ENCODE peak calls at places on chromosome 3, in six cellular contexts. Y is H1, U is HCT116, A is K562, T is GM12878, W is HepG2. N is an unnamed sample.

GRCh38 chr3:190385835-190386688 is 1.9 kb upstream of the CLDN16 start:
- DNase-seq in A (no peak), W (peak), Y (no peak), T (no peak), U (peak), N (no peak)

GRCh38 chr3:155202626-155203025 is 90.9 kb downstream of the STRIT1 start:
- DNase-seq in T (no peak), Y (no peak), U (no peak), W (no peak), A (no peak), N (no peak)

GRCh38 chr3:135513106-135514063 is 452.1 kb upstream of the PPP2R3A start:
- DNase-seq in U (peak), A (peak), Y (no peak), T (no peak), W (no peak), N (peak)

GRCh38 chr3:15602146-15602536 is 596 bp downstream of the BTD start:
- DNase-seq in W (no peak), T (no peak), A (no peak), Y (no peak), U (no peak), N (no peak)

GRCh38 chr3:14335774-14336413 is 66.5 kb upstream of the SLC6A6 start:
- DNase-seq in A (no peak), U (no peak), Y (no peak), T (no peak), W (no peak), N (no peak)

GRCh38 chr3:52211268-52211891 is 13.4 kb downstream of the ALAS1 start:
- DNase-seq in Y (no peak), W (no peak), T (no peak), U (no peak), A (no peak), N (no peak)

GRCh38 chr3:186194451-186194811 is 85.5 kb upstream of the ETV5 start:
- DNase-seq in A (no peak), U (no peak), W (no peak), Y (no peak), T (no peak), N (no peak)

GRCh38 chr3:16824085-16824696 is 60.6 kb upstream of the PLCL2 start:
- DNase-seq in A (no peak), Y (no peak), W (no peak), U (no peak), T (peak), N (no peak)

GRCh38 chr3:158794936-158795518 is 6.8 kb upstream of the MFSD1 start:
- DNase-seq in T (no peak), W (peak), U (peak), A (peak), Y (no peak), N (no peak)

GRCh38 chr3:115704661-115705338 is 81.5 kb downstream of the GAP43 start:
- DNase-seq in W (no peak), U (no peak), Y (no peak), T (no peak), A (no peak), N (no peak)

GRCh38 chr3:37899101-37899707 is 37.5 kb downstream of the CTDSPL start:
- DNase-seq in Y (no peak), U (no peak), W (no peak), A (no peak), T (peak), N (no peak)

GRCh38 chr3:63278171-63278999 is at the start of gene SYNPR:
- DNase-seq in T (no peak), W (no peak), U (no peak), A (no peak), Y (peak), N (no peak)

GRCh38 chr3:13537926-13538325 is 11.0 kb upstream of the FBLN2 start:
- DNase-seq in A (peak), T (no peak), U (peak), W (no peak), Y (no peak), N (no peak)

GRCh38 chr3:37944243-37944955 is 46.2 kb upstream of the VILL start:
- DNase-seq in Y (peak), T (no peak), A (no peak), W (no peak), U (no peak), N (no peak)

GRCh38 chr3:142279965-142280590 is 54.7 kb upstream of the GK5 start:
- DNase-seq in U (peak), W (peak), A (peak), Y (no peak), T (peak), N (peak)

GRCh38 chr3:29420106-29420505 is 139.2 kb downstream of the RBMS3 start:
- DNase-seq in A (no peak), U (no peak), W (no peak), Y (no peak), T (no peak), N (no peak)

GRCh38 chr3:120481056-120481455 is 30.3 kb upstream of the FSTL1 start:
- DNase-seq in A (no peak), T (no peak), U (no peak), Y (no peak), W (no peak), N (no peak)

GRCh38 chr3:194274424-194275085 is 76.6 kb downstream of the CPN2 start:
- DNase-seq in T (no peak), Y (no peak), U (peak), W (no peak), A (no peak), N (peak)

DNA sequence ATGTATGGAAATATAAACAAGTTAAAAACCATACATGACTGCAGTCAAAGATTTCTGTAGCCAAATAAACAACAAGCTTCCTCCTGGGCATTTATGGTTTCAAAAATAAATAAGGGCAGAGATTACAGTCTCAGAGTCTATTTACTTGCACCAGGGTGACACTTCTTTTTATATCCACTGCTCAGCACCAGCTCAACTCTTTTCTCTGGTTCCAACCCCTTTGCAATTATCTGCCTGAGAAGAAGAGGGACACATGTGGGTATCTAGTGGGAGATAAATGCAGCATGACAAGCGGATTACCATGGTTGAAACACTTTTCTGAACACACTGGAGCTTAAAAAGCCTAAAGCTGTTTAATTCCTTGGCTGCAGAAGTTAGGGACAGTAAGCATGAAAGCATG is 311.5 kb downstream of the CNTN3 start:
- DNase-seq in U (no peak), T (no peak), A (no peak), Y (no peak), W (no peak), N (no peak)
- TF ChIP-seq ZNF274 in U (no peak), T (no peak), A (no peak), Y (no peak), W (no peak), N (no peak)

GRCh38 chr3:78974181-78974770 is 793.5 kb downstream of the ROBO1 start:
- DNase-seq in Y (no peak), A (no peak), T (no peak), W (no peak), U (no peak), N (no peak)

GRCh38 chr3:78976200-78976599 is 791.6 kb downstream of the ROBO1 start:
- DNase-seq in A (no peak), T (no peak), Y (no peak), W (no peak), U (no peak), N (no peak)

GRCh38 chr3:78977073-78977472 is 790.7 kb downstream of the ROBO1 start:
- DNase-seq in U (no peak), W (no peak), A (no peak), T (no peak), Y (no peak), N (no peak)

GRCh38 chr3:78978037-78978436 is 789.8 kb downstream of the ROBO1 start:
- DNase-seq in Y (no peak), W (peak), U (no peak), A (no peak), T (no peak), N (no peak)

DNA sequence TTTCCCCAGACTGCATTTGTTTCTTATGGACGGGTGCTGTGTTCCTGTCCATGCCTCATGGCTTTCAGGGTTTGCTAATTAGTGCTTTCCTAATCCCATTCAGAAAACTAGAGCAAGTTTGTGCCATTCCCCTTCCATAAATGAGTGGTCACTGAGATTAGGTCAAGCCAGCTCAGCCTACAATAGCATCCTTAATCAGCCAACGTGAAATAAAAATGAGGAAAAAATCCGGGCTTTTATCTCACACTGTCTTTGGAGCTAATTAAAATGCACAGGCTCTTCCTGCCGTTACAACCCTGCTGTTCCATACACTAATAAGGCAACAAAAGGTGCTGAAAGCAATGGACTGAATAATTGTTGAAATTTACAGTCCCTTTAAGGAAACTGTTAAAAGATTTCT is 788.7 kb downstream of the ROBO1 start:
- DNase-seq in U (no peak), A (no peak), T (no peak), Y (no peak), W (no peak), N (no peak)
- H3K9ac ChIP-seq in U (no peak), A (no peak), T (no peak), Y (no peak), W (no peak), N (no peak)

GRCh38 chr3:178131801-178132200 is 404.4 kb upstream of the KCNMB2 start:
- DNase-seq in A (no peak), Y (no peak), U (no peak), T (no peak), W (no peak), N (no peak)
- TF ChIP-seq ZNF274 in A (no peak), Y (no peak), U (no peak), T (no peak), W (no peak), N (no peak)

GRCh38 chr3:170579646-170580045 is 6.2 kb downstream of the SLC7A14 start:
- DNase-seq in U (no peak), T (no peak), Y (no peak), W (no peak), A (no peak), N (no peak)

GRCh38 chr3:170589113-170589512 is 3.2 kb upstream of the SLC7A14 start:
- DNase-seq in U (no peak), Y (no peak), T (no peak), W (no peak), A (no peak), N (no peak)

GRCh38 chr3:170585008-170585936 is 603 bp downstream of the SLC7A14 start:
- DNase-seq in U (no peak), A (no peak), Y (peak), W (no peak), T (no peak), N (peak)

GRCh38 chr3:170585937-170586310 is at the start of gene SLC7A14:
- DNase-seq in W (no peak), U (no peak), T (no peak), Y (peak), A (no peak), N (peak)

GRCh38 chr3:170584585-170585007 is 1.3 kb downstream of the SLC7A14 start:
- DNase-seq in U (no peak), A (peak), T (no peak), W (peak), Y (peak), N (peak)
- H3K9ac ChIP-seq in U (no peak), A (no peak), T (no peak), W (no peak), Y (no peak), N (no peak)

DNA sequence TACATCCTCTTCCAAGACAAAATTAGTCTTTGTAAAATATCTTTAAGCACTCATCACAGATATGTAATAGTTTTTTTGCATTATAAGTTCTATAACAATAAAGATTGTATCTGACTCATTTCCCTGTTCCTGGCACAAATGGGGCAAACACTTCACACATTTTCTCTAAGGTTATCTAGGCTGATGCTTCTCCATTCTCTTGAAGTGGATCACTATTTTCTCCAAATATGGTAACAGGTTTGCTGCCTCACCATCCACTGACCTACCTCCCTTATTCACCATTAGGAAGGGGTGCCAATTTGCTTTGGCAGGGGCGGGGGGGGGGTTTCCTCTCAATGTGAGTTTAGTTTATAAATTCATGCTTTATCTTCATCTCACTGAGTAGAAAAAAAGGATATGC is 767.7 kb upstream of the LMCD1 start:
- DNase-seq in T (no peak), Y (no peak), W (no peak), A (no peak), U (no peak), N (no peak)
- TF ChIP-seq ZNF274 in T (no peak), Y (no peak), W (no peak), A (no peak), U (no peak), N (no peak)

GRCh38 chr3:27488821-27489220 is 4.6 kb upstream of the SLC4A7 start:
- DNase-seq in Y (no peak), T (no peak), A (no peak), U (no peak), W (no peak), N (no peak)
- H3K9ac ChIP-seq in Y (no peak), T (no peak), A (no peak), U (no peak), W (no peak), N (no peak)

DNA sequence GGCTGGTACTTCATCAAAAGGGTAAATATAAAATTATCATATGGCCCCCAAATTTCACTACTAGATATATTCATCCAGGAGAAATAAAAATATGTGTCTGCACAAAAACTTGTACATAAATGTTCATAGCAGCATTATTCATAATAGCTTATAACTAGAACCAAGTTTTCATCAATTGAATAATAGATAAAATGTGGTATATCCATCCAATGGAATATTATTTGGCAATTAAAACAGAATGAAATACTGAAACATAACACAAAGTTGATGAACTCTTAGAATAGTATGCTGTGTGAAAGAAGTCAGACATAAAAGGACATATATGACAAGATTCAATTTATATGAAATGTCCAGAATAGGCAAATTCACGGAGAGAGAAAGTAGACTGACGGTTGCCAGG is 389.3 kb upstream of the ADAMTS9 start:
- DNase-seq in T (no peak), W (no peak), A (no peak), U (no peak), Y (no peak), N (no peak)
- TF ChIP-seq ZNF274 in T (no peak), W (no peak), A (no peak), U (no peak), Y (no peak), N (no peak)

N was measured in NT2/D1.